ENCODE peak calls at places on chromosomes 6 and 20, in ten cellular contexts. W is body of pancreas, I is right lobe of liver, B is fibroblast of lung, E is dorsolateral prefrontal cortex, P is A549, D is A673, Y is mammary epithelial cell, J is tibial artery, G is thoracic aorta. O is an unnamed sample.

GRCh38 chr6:36358235-36358915 is 21.7 kb upstream of the BNIP5 start:
- DNase-seq in W (peak), I (no peak), B (no peak), E (no peak), P (no peak), D (no peak), Y (no peak), J (no peak), G (no peak), O (no peak)

GRCh38 chr20:15399781-15400180 is 1062.4 kb upstream of the FLRT3 start:
- DNase-seq in W (no peak), I (no peak), B (no peak), E (no peak), P (no peak), D (no peak), Y (no peak), J (no peak), G (no peak), O (no peak)

GRCh38 chr6:113856571-113857564 is at the start of gene MARCKS:
- DNase-seq in W (peak), I (peak), B (peak), E (peak), P (peak), D (peak), Y (peak), J (peak), G (no peak), O (peak)

GRCh38 chr6:130778946-130779657 is 48.1 kb upstream of the SMLR1 start:
- DNase-seq in W (no peak), I (no peak), B (peak), E (no peak), P (no peak), D (no peak), Y (peak), J (no peak), G (no peak), O (no peak)

GRCh38 chr6:157244780-157245179 is 78.5 kb downstream of the TMEM242 start:
- DNase-seq in W (no peak), I (no peak), B (no peak), E (no peak), P (no peak), D (no peak), Y (no peak), J (no peak), G (no peak), O (no peak)

GRCh38 chr20:56316051-56316450 is 42.7 kb upstream of the FAM210B start:
- DNase-seq in W (no peak), I (no peak), B (no peak), E (no peak), P (no peak), D (no peak), Y (no peak), J (no peak), G (no peak), O (no peak)

GRCh38 chr6:152575621-152576150 is 61.5 kb downstream of the SYNE1 start:
- DNase-seq in W (peak), I (no peak), B (peak), E (no peak), P (no peak), D (peak), Y (peak), J (peak), G (no peak), O (peak)

GRCh38 chr6:157274116-157274470 is 49.2 kb downstream of the TMEM242 start:
- DNase-seq in W (no peak), I (no peak), B (peak), E (no peak), P (no peak), D (no peak), Y (no peak), J (no peak), G (no peak), O (no peak)

GRCh38 chr6:134984821-134985220 is 34.9 kb upstream of the ALDH8A1 start:
- DNase-seq in W (no peak), I (no peak), B (peak), E (no peak), P (no peak), D (no peak), Y (peak), J (no peak), G (no peak), O (no peak)

GRCh38 chr6:138403324-138403800 is 661 bp upstream of the HEBP2 start:
- DNase-seq in W (peak), I (peak), B (peak), E (no peak), P (peak), D (peak), Y (no peak), J (no peak), G (no peak), O (peak)

GRCh38 chr6:89034586-89035251 is 45.8 kb upstream of the PNRC1 start:
- DNase-seq in W (peak), I (no peak), B (peak), E (no peak), P (no peak), D (peak), Y (peak), J (peak), G (peak), O (peak)

GRCh38 chr6:134722996-134723871 is 226.7 kb downstream of the ALDH8A1 start:
- DNase-seq in W (no peak), I (no peak), B (peak), E (no peak), P (no peak), D (peak), Y (no peak), J (no peak), G (no peak), O (no peak)

GRCh38 chr6:47446974-47447373 is 30.6 kb upstream of the CD2AP start:
- DNase-seq in W (no peak), I (no peak), B (no peak), E (no peak), P (no peak), D (no peak), Y (no peak), J (no peak), G (no peak), O (no peak)

GRCh38 chr6:138986578-138986977 is 1.5 kb downstream of the REPS1 start:
- DNase-seq in W (no peak), I (no peak), B (no peak), E (no peak), P (no peak), D (no peak), Y (peak), J (no peak), G (no peak), O (no peak)

GRCh38 chr20:43972692-43973091 is 58.0 kb downstream of the TOX2 start:
- DNase-seq in W (no peak), I (no peak), B (no peak), E (no peak), P (no peak), D (no peak), Y (no peak), J (no peak), G (no peak), O (no peak)

GRCh38 chr6:143027058-143027457 is 33.6 kb upstream of the AIG1 start:
- DNase-seq in W (peak), I (peak), B (peak), E (no peak), P (no peak), D (peak), Y (no peak), J (peak), G (no peak), O (no peak)

GRCh38 chr20:4637081-4637797 is 84.5 kb upstream of the PRND start:
- DNase-seq in W (no peak), I (no peak), B (no peak), E (no peak), P (no peak), D (peak), Y (peak), J (no peak), G (no peak), O (peak)

GRCh38 chr6:157274471-157275226 is 48.7 kb downstream of the TMEM242 start:
- DNase-seq in W (peak), I (peak), B (peak), E (peak), P (peak), D (peak), Y (peak), J (peak), G (no peak), O (peak)

GRCh38 chr6:168937061-168937460 is 316.6 kb downstream of the THBS2 start:
- DNase-seq in W (no peak), I (no peak), B (no peak), E (no peak), P (no peak), D (peak), Y (peak), J (no peak), G (no peak), O (peak)

GRCh38 chr6:53086302-53086701 is 21.1 kb downstream of the FBXO9 start:
- DNase-seq in W (no peak), I (no peak), B (no peak), E (no peak), P (no peak), D (no peak), Y (no peak), J (no peak), G (no peak), O (no peak)

GRCh38 chr20:5844063-5844681 is 94.0 kb downstream of the SHLD1 start:
- DNase-seq in W (no peak), I (no peak), B (peak), E (no peak), P (peak), D (peak), Y (peak), J (no peak), G (no peak), O (peak)

GRCh38 chr20:42113236-42113635 is 495.1 kb upstream of the CHD6 start:
- DNase-seq in W (no peak), I (no peak), B (no peak), E (no peak), P (no peak), D (no peak), Y (no peak), J (no peak), G (no peak), O (no peak)

GRCh38 chr6:168053086-168053956 is 25.7 kb downstream of the FRMD1 start:
- DNase-seq in W (no peak), I (no peak), B (no peak), E (no peak), P (no peak), D (no peak), Y (no peak), J (no peak), G (no peak), O (no peak)

GRCh38 chr6:12602342-12602741 is 114.2 kb upstream of the PHACTR1 start:
- DNase-seq in W (no peak), I (no peak), B (no peak), E (no peak), P (no peak), D (no peak), Y (no peak), J (no peak), G (no peak), O (no peak)

GRCh38 chr6:31575335-31575901 is at the start of gene TNF:
- DNase-seq in W (peak), I (peak), B (no peak), E (no peak), P (no peak), D (peak), Y (peak), J (peak), G (no peak), O (no peak)

GRCh38 chr20:9166153-9166780 is 97.4 kb downstream of the PLCB4 start:
- DNase-seq in W (no peak), I (no peak), B (no peak), E (no peak), P (peak), D (no peak), Y (no peak), J (no peak), G (no peak), O (no peak)

GRCh38 chr6:32982084-32982701 is 13.8 kb downstream of the BRD2 start:
- DNase-seq in W (no peak), I (no peak), B (no peak), E (no peak), P (no peak), D (peak), Y (no peak), J (no peak), G (no peak), O (no peak)

GRCh38 chr6:15662246-15663056 is at the start of gene DTNBP1:
- DNase-seq in W (peak), I (peak), B (peak), E (peak), P (peak), D (peak), Y (peak), J (peak), G (peak), O (peak)

GRCh38 chr6:23650676-23651075 is 475.3 kb upstream of the NRSN1 start:
- DNase-seq in W (no peak), I (no peak), B (no peak), E (peak), P (no peak), D (no peak), Y (no peak), J (no peak), G (no peak), O (no peak)

GRCh38 chr6:147662639-147663038 is 154.1 kb downstream of the SAMD5 start:
- DNase-seq in W (no peak), I (no peak), B (no peak), E (no peak), P (no peak), D (no peak), Y (no peak), J (no peak), G (no peak), O (no peak)

GRCh38 chr6:170272341-170273065 is 18.4 kb downstream of the DLL1 start:
- DNase-seq in W (no peak), I (peak), B (no peak), E (no peak), P (no peak), D (no peak), Y (no peak), J (no peak), G (no peak), O (no peak)

GRCh38 chr6:150767585-150768164 is 97.8 kb upstream of the MTHFD1L start:
- DNase-seq in W (no peak), I (no peak), B (no peak), E (no peak), P (no peak), D (no peak), Y (no peak), J (no peak), G (no peak), O (no peak)

GRCh38 chr6:81262656-81263055 is 489.8 kb downstream of the TENT5A start:
- DNase-seq in W (no peak), I (no peak), B (no peak), E (no peak), P (no peak), D (no peak), Y (no peak), J (no peak), G (no peak), O (no peak)

GRCh38 chr20:57950764-57951163 is 240.9 kb upstream of the PMEPA1 start:
- DNase-seq in W (no peak), I (no peak), B (no peak), E (no peak), P (no peak), D (no peak), Y (no peak), J (no peak), G (no peak), O (no peak)

GRCh38 chr20:57944988-57945387 is 235.2 kb upstream of the PMEPA1 start:
- DNase-seq in W (no peak), I (no peak), B (no peak), E (no peak), P (no peak), D (no peak), Y (no peak), J (no peak), G (no peak), O (no peak)

GRCh38 chr20:57948177-57948955 is 238.6 kb upstream of the PMEPA1 start:
- DNase-seq in W (no peak), I (no peak), B (no peak), E (no peak), P (no peak), D (no peak), Y (no peak), J (no peak), G (no peak), O (no peak)

GRCh38 chr20:57946559-57947315 is 236.9 kb upstream of the PMEPA1 start:
- DNase-seq in W (no peak), I (no peak), B (no peak), E (no peak), P (no peak), D (no peak), Y (no peak), J (no peak), G (no peak), O (no peak)

DNA sequence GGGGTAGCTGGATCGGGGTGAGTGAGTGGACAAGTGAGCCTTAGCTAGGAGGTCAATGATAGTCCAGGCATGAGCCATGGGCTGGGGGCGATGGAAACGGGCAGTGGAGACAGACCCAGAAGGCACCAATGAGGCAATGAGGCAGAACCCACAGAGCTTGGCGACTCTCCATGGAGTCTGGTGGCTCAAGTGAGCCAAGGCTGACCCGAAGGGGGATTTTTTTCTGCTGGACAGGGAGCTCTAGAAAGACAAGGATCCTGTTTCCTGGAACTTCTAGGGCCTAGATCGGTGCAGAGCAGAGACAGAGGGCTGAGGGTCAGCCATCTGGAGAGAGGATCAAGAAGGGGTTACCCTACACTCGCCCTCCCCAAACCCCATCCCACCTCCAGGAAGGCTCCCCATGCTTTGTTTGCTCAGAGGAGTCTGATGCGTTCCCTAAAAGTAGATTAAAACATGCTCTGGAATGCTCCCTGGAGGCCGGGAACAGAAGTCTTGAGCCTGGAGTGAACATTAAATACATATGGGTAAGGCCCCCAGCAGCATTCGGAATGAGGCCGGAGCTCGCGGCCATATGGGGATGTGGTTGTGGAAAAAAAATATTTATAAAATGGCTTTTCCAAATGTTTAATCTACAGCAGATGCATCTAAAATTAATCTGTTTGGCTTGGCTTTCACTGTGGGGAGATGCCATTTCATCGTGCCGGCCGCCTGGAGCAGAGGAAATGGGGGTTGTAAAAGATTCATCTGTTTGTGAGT is 237.8 kb upstream of the PMEPA1 start:
- DNase-seq in W (no peak), I (no peak), B (peak), E (no peak), P (no peak), D (no peak), Y (no peak), J (no peak), G (no peak), O (no peak)
- TF ChIP-seq CTCF in W (no peak), I (no peak), B (no peak), E (no peak), P (no peak), D (no peak), Y (no peak), J (no peak), G (no peak), O (no peak)

GRCh38 chr20:48673485-48673884 is 154.3 kb downstream of the PREX1 start:
- DNase-seq in W (no peak), I (peak), B (no peak), E (no peak), P (no peak), D (no peak), Y (no peak), J (no peak), G (no peak), O (no peak)

GRCh38 chr20:48674461-48674860 is 153.3 kb downstream of the PREX1 start:
- DNase-seq in W (no peak), I (peak), B (no peak), E (no peak), P (no peak), D (no peak), Y (no peak), J (no peak), G (no peak), O (no peak)

GRCh38 chr20:48671141-48671540 is 156.7 kb downstream of the PREX1 start:
- DNase-seq in W (no peak), I (no peak), B (no peak), E (no peak), P (no peak), D (no peak), Y (no peak), J (no peak), G (no peak), O (no peak)

GRCh38 chr20:48669946-48670630 is 157.7 kb downstream of the PREX1 start:
- DNase-seq in W (no peak), I (no peak), B (no peak), E (no peak), P (no peak), D (no peak), Y (no peak), J (no peak), G (no peak), O (no peak)

GRCh38 chr20:48672324-48672723 is 155.5 kb downstream of the PREX1 start:
- DNase-seq in W (no peak), I (peak), B (no peak), E (no peak), P (no peak), D (no peak), Y (no peak), J (no peak), G (no peak), O (no peak)
- H3K27ac ChIP-seq in W (no peak), I (no peak), B (no peak), E (no peak), P (no peak), D (no peak), Y (no peak), J (no peak), G (no peak), O (no peak)

DNA sequence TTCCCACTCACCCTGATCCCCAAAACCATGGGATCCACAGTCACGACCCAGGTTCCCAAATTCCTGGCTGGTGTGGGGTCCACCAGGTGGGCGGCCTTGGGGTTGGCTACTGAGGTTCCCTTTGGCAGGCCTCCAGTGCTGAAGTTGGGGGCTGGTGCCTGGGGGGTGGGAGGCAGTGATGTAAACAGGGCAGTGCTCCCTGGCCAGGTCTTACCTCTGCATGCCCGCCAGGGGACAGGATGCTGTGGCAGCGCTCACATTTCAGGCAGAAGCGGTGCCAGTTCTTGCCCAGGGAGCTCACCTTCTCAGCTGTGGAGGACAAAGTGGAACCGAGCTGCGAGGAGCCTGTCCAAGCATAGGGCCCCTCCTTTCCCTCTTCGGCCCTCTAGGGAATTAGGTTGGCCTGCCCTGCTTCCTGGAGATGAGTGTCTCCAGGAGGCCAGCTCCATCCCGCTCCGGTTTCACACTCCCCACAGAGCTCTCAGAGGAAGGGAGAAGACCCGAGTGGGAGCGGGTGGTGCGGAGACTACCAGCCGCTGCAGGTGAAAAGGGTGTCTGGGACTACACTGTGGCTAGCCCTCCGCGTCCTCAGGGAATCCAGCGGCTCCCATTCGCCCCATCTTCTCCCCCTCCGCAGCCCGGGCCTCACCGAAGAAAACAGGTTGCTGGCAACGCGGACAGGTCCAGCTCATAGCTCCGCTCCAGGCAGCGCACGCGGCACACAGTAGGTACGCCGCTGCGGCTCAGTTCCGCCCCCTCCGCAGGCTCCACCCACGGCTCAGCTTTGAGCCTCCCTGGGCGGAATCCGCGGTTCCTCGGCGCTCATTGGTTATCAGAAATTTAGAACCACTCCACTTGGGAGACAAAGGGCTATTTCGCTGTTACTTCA is at the start of gene CRIP3:
- DNase-seq in W (peak), I (peak), B (peak), E (no peak), P (peak), D (peak), Y (peak), J (peak), G (no peak), O (no peak)
- TF ChIP-seq CTCF in W (peak), I (peak), B (peak), E (no peak), P (peak), D (no peak), Y (peak), J (no peak), G (no peak), O (no peak)

DNA sequence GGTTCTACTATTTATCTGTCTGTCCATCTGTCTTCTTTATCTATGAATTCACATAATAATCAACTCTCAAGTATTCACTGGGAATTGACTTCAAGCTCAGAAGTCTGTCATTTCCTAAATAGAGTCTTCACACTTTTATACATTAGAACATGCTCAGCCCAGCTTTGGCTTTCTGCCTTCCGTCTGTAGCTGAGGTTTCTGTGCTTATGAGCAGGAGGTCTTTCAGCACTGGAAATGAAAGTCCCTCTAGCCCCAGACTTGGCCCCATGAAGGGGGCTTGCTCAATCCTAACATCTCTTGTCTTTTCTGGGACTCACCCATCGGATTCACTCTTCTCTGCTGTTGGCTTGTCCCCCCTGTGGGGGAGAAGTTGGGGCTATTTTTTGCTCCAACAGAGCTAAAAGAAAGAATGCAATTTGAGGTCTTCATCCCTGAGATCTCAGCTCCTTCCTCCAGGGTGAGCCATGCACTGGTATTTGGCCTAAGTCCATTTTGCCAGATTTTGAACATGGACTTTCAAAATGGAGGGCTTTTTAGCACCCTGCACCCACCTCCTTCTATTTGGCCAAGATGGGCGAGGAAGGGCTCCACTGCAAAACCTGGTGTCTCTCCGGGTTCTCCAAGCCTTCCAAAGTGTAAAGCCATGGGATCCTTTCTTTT is 177.7 kb downstream of the MRPL14 start:
- DNase-seq in W (no peak), I (peak), B (no peak), E (no peak), P (no peak), D (no peak), Y (no peak), J (no peak), G (no peak), O (no peak)
- H3K27ac ChIP-seq in W (no peak), I (no peak), B (no peak), E (no peak), P (no peak), D (no peak), Y (no peak), J (no peak), G (no peak), O (no peak)

O was measured in RWPE1.